ENCODE peak calls at places on chromosomes 1 and 21, in five cellular contexts. Q is IMR-90, P is A549, B is HepG2, V is HCT116. N is an unnamed sample.

GRCh38 chr1:25550155-25550506 is 6.7 kb downstream of the LDLRAP1 start:
- DNase-seq in P (no peak), B (no peak), Q (peak), V (no peak), N (no peak)

GRCh38 chr1:117105003-117105402 is 16.5 kb downstream of the TRIM45 start:
- DNase-seq in Q (peak), B (no peak), P (no peak), V (no peak), N (no peak)

GRCh38 chr1:18108313-18109057 is 887 bp downstream of the IGSF21 start:
- DNase-seq in P (no peak), Q (no peak), V (no peak), B (no peak), N (no peak)

GRCh38 chr1:26069941-26070807 is 2.7 kb upstream of the TRIM63 start:
- DNase-seq in B (no peak), V (no peak), Q (no peak), P (no peak), N (no peak)

GRCh38 chr1:20728371-20729154 is 3.9 kb downstream of the SH2D5 start:
- DNase-seq in Q (no peak), B (no peak), P (no peak), V (no peak), N (no peak)

GRCh38 chr1:204564835-204565234 is 48.6 kb downstream of the MDM4 start:
- DNase-seq in P (no peak), Q (no peak), B (no peak), V (no peak), N (no peak)

GRCh38 chr1:995665-996633 is 3.9 kb downstream of the HES4 start:
- DNase-seq in V (no peak), Q (no peak), P (no peak), B (peak), N (no peak)

GRCh38 chr1:182332256-182332655 is 59.3 kb downstream of the GLUL start:
- DNase-seq in P (no peak), Q (no peak), V (no peak), B (no peak), N (no peak)

GRCh38 chr21:45615145-45615711 is 28.3 kb upstream of the PCBP3 start:
- DNase-seq in V (no peak), B (peak), Q (peak), P (no peak), N (no peak)

DNA sequence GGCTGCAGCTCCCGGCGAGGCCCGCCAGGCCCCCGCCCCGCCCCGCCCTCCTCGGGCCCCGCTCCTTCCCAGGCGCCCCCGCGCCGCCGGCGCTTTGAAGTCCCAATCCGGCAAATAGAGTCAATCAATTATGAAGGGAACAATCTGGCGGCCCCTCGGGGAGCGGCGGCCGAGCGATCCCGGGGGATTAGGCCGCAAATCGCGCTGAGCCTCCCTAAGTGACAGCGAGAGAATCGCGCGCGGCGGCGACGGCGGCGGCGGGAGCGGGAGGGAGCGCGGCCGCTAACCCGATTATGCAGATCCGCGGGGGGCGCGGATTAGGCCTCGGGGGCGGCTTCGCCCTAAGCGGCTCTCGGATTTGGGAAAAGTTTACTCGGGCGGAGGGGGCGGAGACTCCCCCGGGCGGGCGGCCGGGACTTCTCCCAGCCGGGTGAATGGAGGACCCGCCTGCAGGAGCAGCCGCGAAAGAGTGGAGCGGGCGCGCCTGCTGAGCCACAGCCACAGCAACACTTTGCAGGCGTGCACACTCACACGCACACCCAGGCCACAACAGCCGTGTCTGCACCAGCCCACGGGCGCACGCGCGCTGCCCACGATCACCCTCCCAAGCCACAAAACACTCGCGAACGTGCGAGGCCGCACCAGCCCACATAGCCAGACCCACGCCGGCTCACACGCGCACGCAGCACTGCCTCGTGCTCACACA is 23.0 kb upstream of the DMBX1 start:
- DNase-seq in Q (no peak), P (peak), V (no peak), B (no peak), N (peak)
- TF ChIP-seq RAD21 in Q (no peak), P (no peak), V (no peak), B (no peak), N (no peak)

GRCh38 chr1:42747125-42747524 is 7.1 kb upstream of the CLDN19 start:
- DNase-seq in P (peak), V (no peak), B (no peak), Q (no peak), N (no peak)
- TF ChIP-seq RAD21 in P (peak), V (peak), B (peak), Q (peak), N (peak)

DNA sequence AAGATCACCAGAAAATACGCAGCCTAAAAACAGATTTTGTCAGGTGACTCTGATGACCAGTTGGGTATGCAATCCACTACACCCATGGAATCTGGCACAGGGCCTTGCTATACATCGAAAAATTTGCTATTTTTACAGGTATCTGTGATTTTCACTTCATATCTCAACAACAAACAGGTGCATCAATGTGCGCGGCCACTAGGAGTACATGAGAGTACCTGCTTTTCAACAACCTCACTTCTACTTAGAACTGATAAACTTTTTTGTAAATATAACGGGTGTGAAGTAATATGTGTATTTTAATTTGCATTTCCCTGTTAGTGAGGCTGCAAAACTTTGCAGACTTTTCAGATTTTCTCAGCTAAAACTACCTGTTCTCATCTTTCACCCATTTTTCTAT is 80.8 kb downstream of the SLC45A1 start:
- DNase-seq in V (no peak), Q (no peak), P (no peak), B (no peak), N (no peak)
- TF ChIP-seq RAD21 in V (no peak), Q (no peak), P (no peak), B (no peak), N (no peak)

DNA sequence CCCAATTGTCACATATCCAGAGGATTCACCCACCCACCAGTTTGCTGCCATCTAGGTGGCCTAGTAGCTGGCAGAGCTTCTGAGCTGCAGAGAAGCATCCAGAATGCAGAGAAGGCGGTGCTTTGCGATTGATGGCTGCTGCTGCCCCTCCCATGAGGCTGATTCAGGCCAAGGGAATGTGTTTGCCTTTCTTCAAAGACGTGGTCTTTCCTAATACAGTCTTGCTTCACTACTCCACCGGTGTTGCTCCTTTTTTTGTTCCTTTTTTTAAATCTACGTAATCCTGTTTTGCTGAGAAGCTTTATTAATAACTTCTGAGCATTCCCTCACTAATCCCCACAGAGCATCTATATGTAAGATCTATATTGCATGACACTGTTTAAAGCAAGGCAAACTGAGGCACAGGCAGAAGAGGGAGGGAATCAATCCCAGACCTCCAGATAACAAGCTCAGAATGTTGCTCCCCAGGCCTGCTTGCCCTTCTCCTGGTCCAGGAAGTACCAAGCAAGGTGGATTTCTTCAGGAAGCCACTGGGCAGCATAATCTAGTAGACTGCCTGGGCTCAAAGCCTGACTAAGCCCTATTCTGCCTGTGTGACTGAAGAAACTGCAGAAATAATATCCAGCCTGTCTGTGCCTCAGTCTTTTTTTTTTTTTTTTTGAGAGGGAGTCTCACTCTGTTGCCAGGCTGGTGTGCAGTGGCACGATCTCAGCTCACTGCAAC is 275.4 kb upstream of the FMN2 start:
- DNase-seq in V (no peak), P (peak), Q (peak), B (peak), N (no peak)
- TF ChIP-seq RAD21 in V (no peak), P (peak), Q (no peak), B (no peak), N (no peak)

GRCh38 chr1:246786606-246787238 is 62.5 kb downstream of the SCCPDH start:
- DNase-seq in B (no peak), V (no peak), Q (no peak), P (no peak), N (no peak)
- TF ChIP-seq RAD21 in B (no peak), V (no peak), Q (no peak), P (no peak), N (no peak)

GRCh38 chr1:29315876-29316275 is 79.6 kb downstream of the PTPRU start:
- DNase-seq in P (no peak), B (no peak), Q (no peak), V (no peak), N (no peak)

GRCh38 chr1:29315262-29315661 is 78.9 kb downstream of the PTPRU start:
- DNase-seq in B (no peak), P (no peak), Q (no peak), V (no peak), N (no peak)

GRCh38 chr1:29317916-29318530 is 81.7 kb downstream of the PTPRU start:
- DNase-seq in B (no peak), V (no peak), P (no peak), Q (no peak), N (no peak)

GRCh38 chr1:29318724-29319123 is 82.4 kb downstream of the PTPRU start:
- DNase-seq in B (no peak), P (no peak), Q (no peak), V (no peak), N (no peak)

DNA sequence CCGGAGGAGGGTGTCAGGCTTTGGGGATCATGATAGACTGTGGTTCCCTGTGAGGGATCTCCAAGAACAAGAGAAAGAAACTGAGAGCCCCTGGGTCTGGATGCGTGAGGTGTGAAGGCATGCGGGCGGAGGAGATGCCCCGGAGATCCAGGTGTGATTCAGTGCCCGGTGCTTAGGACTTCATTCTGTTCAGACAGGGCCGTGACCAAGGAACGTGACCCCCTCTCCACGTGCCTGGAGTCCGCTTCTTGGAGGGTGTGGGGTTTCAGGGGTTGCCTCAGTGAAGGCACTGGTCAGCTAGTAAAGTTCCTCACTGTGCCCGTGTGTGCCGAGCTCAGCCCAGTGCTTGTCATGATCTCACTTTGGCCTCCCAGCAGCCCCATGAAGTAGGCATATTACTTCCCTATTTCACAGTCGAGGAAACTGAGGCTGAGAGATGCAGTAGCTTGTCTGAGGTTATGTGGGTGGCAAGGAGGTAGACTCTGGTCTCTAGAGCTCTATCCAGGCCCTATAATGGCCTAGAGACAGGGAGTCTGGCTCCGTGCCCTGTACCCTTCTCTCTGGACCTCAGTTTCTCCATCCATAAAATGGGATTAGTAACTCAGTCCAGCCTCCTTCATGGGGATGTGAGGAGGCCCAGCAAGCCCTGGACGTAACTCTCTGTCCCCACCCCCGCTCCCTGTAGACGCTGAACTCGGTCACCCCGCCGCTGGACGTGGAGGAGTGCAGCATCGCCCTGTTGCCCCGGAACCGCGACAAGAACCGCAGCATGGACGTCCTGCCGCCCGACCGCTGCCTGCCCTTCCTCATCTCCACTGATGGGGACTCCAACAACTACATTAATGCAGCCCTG is 81.0 kb downstream of the PTPRU start:
- DNase-seq in B (no peak), V (no peak), P (no peak), Q (no peak), N (no peak)
- TF ChIP-seq RAD21 in B (no peak), V (no peak), P (no peak), Q (no peak), N (no peak)

DNA sequence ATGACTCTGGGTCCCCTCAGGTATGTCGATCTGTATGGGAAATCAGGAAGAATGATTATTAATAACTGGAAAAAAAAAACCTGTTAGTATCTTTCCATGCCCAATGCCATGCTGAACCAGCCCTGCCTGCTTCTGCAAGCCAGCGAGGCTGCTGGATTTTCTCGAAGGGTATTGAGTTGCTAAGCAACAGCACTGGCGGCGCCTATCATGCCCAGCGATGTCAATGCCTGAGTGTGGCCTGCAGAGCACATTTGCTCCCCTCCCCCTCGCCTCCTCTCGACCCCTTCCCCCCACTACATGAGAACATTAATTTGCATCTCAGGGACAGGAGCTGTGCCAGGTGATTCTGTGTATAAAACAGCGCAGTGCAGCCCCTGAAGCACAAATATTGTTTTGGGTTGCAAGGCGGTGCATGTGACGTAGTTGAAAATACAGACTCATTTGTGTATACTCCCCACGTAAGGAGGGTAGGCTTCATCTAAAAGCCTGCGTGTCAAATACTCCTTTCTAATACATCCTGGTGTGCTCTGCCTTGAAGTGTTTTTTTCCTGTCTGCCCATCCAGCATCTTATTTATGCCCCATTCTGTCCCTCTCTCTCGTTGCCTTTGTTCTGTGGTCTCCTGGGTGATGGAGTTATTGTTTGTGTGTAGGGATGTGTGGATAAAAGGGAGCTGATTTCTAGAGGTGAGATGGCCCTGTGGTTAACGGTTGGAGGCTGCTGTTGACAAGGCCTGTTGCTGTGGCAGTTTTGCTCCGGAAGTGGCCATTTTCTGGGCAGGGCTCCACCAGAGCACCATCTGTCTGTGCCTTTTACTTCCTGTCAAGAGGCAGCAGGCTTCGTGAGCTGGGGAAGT is 32.7 kb upstream of the ATP5PO start:
- DNase-seq in V (peak), Q (peak), P (peak), B (no peak), N (peak)
- TF ChIP-seq RAD21 in V (no peak), Q (no peak), P (no peak), B (no peak), N (no peak)

N was measured in H1.